ENCODE peak calls at places on chromosomes 13 and 19, in four cellular contexts. One of them, this sample, is unnamed.

GRCh38 chr19:4061178-4061682 is 5.5 kb downstream of the ZBTB7A start:
- DNase-seq in EH: peak
- DNase-seq in activated CD4-positive, alpha-beta T cell treated with anti-CD3 and anti-CD28 coated beads, Interleukin-2, amount 50 U/mL, for 1 hour: peak
- DNase-seq in thyroid gland: peak
- DNase-seq in this sample: peak

GRCh38 chr19:44807162-44807561 is 1.7 kb upstream of the BCAM start:
- DNase-seq in EH: no peak
- DNase-seq in activated CD4-positive, alpha-beta T cell treated with anti-CD3 and anti-CD28 coated beads, Interleukin-2, amount 50 U/mL, for 1 hour: no peak
- DNase-seq in thyroid gland: peak
- DNase-seq in this sample: no peak

GRCh38 chr19:14146789-14147216 is 10.4 kb upstream of the ASF1B start:
- DNase-seq in EH: peak
- DNase-seq in activated CD4-positive, alpha-beta T cell treated with anti-CD3 and anti-CD28 coated beads, Interleukin-2, amount 50 U/mL, for 1 hour: no peak
- DNase-seq in thyroid gland: no peak
- DNase-seq in this sample: no peak

GRCh38 chr19:27966390-27966816 is 1246.5 kb downstream of the UQCRFS1 start:
- DNase-seq in EH: peak
- DNase-seq in activated CD4-positive, alpha-beta T cell treated with anti-CD3 and anti-CD28 coated beads, Interleukin-2, amount 50 U/mL, for 1 hour: no peak
- DNase-seq in thyroid gland: no peak
- DNase-seq in this sample: no peak

GRCh38 chr19:46299004-46299509 is 2.2 kb downstream of the HIF3A start:
- DNase-seq in EH: peak
- DNase-seq in activated CD4-positive, alpha-beta T cell treated with anti-CD3 and anti-CD28 coated beads, Interleukin-2, amount 50 U/mL, for 1 hour: no peak
- DNase-seq in thyroid gland: peak
- DNase-seq in this sample: peak

GRCh38 chr19:46206176-46206575 is 23.4 kb upstream of the IGFL1 start:
- DNase-seq in EH: no peak
- DNase-seq in activated CD4-positive, alpha-beta T cell treated with anti-CD3 and anti-CD28 coated beads, Interleukin-2, amount 50 U/mL, for 1 hour: no peak
- DNase-seq in thyroid gland: no peak
- DNase-seq in this sample: no peak

GRCh38 chr19:40605201-40605971 is 4.2 kb downstream of the LTBP4 start:
- DNase-seq in EH: peak
- DNase-seq in activated CD4-positive, alpha-beta T cell treated with anti-CD3 and anti-CD28 coated beads, Interleukin-2, amount 50 U/mL, for 1 hour: peak
- DNase-seq in thyroid gland: peak
- DNase-seq in this sample: peak

GRCh38 chr19:48810151-48810550 is 678 bp downstream of the BCAT2 start:
- DNase-seq in EH: no peak
- DNase-seq in activated CD4-positive, alpha-beta T cell treated with anti-CD3 and anti-CD28 coated beads, Interleukin-2, amount 50 U/mL, for 1 hour: no peak
- DNase-seq in thyroid gland: no peak
- DNase-seq in this sample: no peak

GRCh38 chr13:45219938-45220375 is 19.1 kb upstream of the KCTD4 start:
- DNase-seq in EH: peak
- DNase-seq in activated CD4-positive, alpha-beta T cell treated with anti-CD3 and anti-CD28 coated beads, Interleukin-2, amount 50 U/mL, for 1 hour: no peak
- DNase-seq in thyroid gland: no peak
- DNase-seq in this sample: no peak

GRCh38 chr19:485583-486236 is 10.6 kb upstream of the MADCAM1 start:
- DNase-seq in EH: peak
- DNase-seq in activated CD4-positive, alpha-beta T cell treated with anti-CD3 and anti-CD28 coated beads, Interleukin-2, amount 50 U/mL, for 1 hour: no peak
- DNase-seq in thyroid gland: no peak
- DNase-seq in this sample: peak

GRCh38 chr13:75455962-75456361 is 26.0 kb downstream of the TBC1D4 start:
- DNase-seq in EH: no peak
- DNase-seq in activated CD4-positive, alpha-beta T cell treated with anti-CD3 and anti-CD28 coated beads, Interleukin-2, amount 50 U/mL, for 1 hour: no peak
- DNase-seq in thyroid gland: no peak
- DNase-seq in this sample: no peak

GRCh38 chr19:3471954-3472655 is 8.2 kb downstream of the SMIM24 start:
- DNase-seq in EH: peak
- DNase-seq in activated CD4-positive, alpha-beta T cell treated with anti-CD3 and anti-CD28 coated beads, Interleukin-2, amount 50 U/mL, for 1 hour: peak
- DNase-seq in thyroid gland: no peak
- DNase-seq in this sample: no peak

GRCh38 chr13:37473035-37473434 is 125.5 kb downstream of the POSTN start:
- DNase-seq in EH: no peak
- DNase-seq in activated CD4-positive, alpha-beta T cell treated with anti-CD3 and anti-CD28 coated beads, Interleukin-2, amount 50 U/mL, for 1 hour: no peak
- DNase-seq in thyroid gland: no peak
- DNase-seq in this sample: no peak

GRCh38 chr13:95355491-95355890 is 54.2 kb upstream of the ABCC4 start:
- DNase-seq in EH: peak
- DNase-seq in activated CD4-positive, alpha-beta T cell treated with anti-CD3 and anti-CD28 coated beads, Interleukin-2, amount 50 U/mL, for 1 hour: no peak
- DNase-seq in thyroid gland: no peak
- DNase-seq in this sample: no peak

This sample was measured in tibial artery.